ENCODE peak calls at places on chromosomes 7 and 10, in four cellular contexts. H is GM13977, D is uterus, B is cardiac muscle cell. Q is an unnamed sample.

GRCh38 chr7:95312561-95312960 is 11.8 kb downstream of the PON1 start:
- DNase-seq in H (no peak), D (no peak), B (no peak), Q (no peak)

GRCh38 chr10:121988361-121989324 is at the start of gene TACC2:
- DNase-seq in B (no peak), D (no peak), H (no peak), Q (no peak)

GRCh38 chr10:69421611-69422308 is 5.0 kb upstream of the TACR2 start:
- DNase-seq in D (peak), H (no peak), B (no peak), Q (no peak)

GRCh38 chr10:107616031-107616430 is 451.5 kb upstream of the SORCS1 start:
- DNase-seq in B (no peak), H (no peak), D (no peak), Q (no peak)

GRCh38 chr10:74502963-74503608 is 323.3 kb upstream of the KAT6B start:
- DNase-seq in B (no peak), D (no peak), H (no peak), Q (no peak)

GRCh38 chr10:47240173-47240572 is 59.8 kb upstream of the GDF10 start:
- DNase-seq in B (no peak), D (no peak), H (no peak), Q (no peak)

GRCh38 chr7:117652943-117653700 is 173.3 kb downstream of the CFTR start:
- DNase-seq in B (no peak), H (no peak), D (no peak), Q (no peak)

GRCh38 chr10:70512149-70512611 is 33.6 kb downstream of the PALD1 start:
- DNase-seq in H (no peak), B (no peak), D (no peak), Q (no peak)

GRCh38 chr10:60335708-60336107 is 54.0 kb downstream of the ANK3 start:
- DNase-seq in D (no peak), B (no peak), H (no peak), Q (no peak)

GRCh38 chr7:21941570-21942224 is 4.0 kb downstream of the CDCA7L start:
- DNase-seq in H (peak), B (no peak), D (no peak), Q (no peak)

GRCh38 chr10:114661212-114661611 is 3.1 kb upstream of the ABLIM1 start:
- DNase-seq in D (no peak), H (no peak), B (no peak), Q (no peak)

GRCh38 chr7:105369944-105370343 is 18.8 kb downstream of the SRPK2 start:
- DNase-seq in H (no peak), B (no peak), D (no peak), Q (no peak)

GRCh38 chr10:75599875-75600648 is 168.6 kb downstream of the LRMDA start:
- DNase-seq in D (no peak), H (no peak), B (no peak), Q (no peak)

GRCh38 chr7:65731562-65732035 is 141.3 kb upstream of the VKORC1L1 start:
- DNase-seq in D (no peak), H (no peak), B (peak), Q (peak)

DNA sequence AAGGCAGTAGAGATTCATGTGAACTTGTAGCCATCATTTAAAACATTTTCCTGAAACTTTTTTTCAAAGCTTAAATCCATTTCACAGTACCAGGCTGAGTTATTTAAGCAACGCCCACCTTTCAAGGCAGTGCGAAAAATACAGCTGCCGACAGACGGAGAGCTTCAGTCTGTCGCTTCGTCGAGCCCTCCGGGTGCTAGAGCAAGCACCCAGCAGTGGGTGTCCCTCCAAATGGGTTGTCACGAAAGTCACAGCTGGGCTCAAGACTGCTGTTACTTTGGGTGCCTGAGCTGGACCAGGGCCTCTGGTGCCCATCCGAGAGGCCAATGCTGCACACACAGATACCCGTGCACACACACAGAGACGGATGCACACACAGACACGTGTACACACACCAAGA is 135.6 kb downstream of the TCERG1L start:
- DNase-seq in D (no peak), H (no peak), B (no peak), Q (no peak)
- TF ChIP-seq CTCF in D (no peak), H (no peak), B (no peak), Q (no peak)

DNA sequence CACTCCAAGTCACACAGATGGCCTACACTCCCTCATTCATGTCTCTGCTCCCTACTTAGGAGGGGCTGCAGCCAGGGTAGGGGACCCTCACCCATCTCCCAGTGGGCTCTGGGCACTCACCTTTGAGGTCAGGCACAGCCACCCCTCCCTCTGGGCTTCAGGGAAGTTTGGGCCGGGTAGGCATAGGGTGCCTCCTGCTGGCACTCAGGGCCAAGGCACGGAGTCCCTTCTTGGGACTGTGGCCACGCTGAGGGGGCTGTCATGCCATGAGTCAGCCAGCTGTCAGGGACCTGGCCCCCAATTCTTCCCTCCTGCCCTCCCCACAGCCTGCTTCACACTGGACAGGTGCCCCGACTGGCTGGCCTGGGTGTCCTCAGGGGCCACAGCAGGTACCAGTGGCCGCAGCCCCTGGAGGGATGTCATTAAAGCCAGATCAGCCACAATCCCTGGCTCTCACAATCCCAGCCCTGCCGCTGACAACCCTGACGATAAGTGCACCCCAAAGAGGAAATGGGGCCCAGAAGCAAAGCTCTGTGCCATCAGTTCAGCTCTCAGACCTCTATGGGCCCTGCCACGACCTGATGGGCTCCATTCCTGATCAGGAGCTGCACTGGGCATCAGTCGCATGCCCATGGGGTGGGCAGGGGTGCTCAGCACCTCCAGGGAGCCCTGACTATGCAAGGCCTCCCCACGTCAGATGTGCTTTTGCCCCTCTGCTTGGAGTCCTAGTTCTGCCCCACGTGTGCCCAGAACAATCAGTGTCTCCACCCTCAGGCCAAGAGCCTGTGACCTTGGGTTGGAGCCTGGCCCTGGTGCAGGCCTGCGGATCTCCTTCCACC is 34.1 kb upstream of the RET start:
- DNase-seq in B (no peak), H (no peak), D (peak), Q (no peak)
- TF ChIP-seq CTCF in B (no peak), H (no peak), D (no peak), Q (no peak)

GRCh38 chr7:82250598-82250997 is 193.0 kb downstream of the CACNA2D1 start:
- DNase-seq in D (no peak), H (no peak), B (no peak), Q (no peak)

GRCh38 chr7:82249979-82250378 is 193.6 kb downstream of the CACNA2D1 start:
- DNase-seq in H (no peak), B (no peak), D (no peak), Q (no peak)

GRCh38 chr7:82244947-82245346 is 198.6 kb downstream of the CACNA2D1 start:
- DNase-seq in D (no peak), H (no peak), B (no peak), Q (no peak)

DNA sequence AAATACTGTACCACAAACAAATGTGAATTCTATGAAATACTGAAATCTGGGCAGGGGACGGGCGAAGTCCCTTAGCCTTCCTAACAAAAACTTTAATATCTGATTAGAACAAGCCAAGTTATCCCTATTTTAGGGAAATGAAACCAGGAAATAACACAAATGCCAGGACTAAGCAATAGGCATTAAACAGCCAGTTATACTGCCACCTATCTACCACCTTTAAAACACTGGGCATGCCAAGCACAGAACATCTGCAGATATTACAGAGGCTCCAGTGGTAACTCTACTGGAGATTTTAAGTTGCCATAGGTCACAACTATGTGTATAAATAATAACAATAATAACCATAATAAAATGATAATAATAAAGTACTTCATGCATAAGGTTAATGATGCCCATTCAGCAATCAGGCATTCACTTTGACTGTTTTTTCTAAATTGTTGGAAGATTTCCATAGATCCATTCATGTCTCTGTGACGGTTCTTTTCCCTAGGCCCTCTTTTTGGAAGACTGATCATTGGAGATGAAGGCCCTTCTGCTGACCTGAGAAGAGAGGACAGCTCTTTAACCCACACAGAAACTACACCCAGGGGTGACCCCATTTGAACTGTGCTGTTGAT is 195.7 kb downstream of the CACNA2D1 start:
- DNase-seq in B (no peak), H (no peak), D (no peak), Q (peak)
- TF ChIP-seq CTCF in B (peak), H (peak), D (peak), Q (no peak)

GRCh38 chr10:132250456-132251223 is 57.1 kb downstream of the STK32C start:
- DNase-seq in H (no peak), D (no peak), B (no peak), Q (no peak)

GRCh38 chr10:132253092-132253687 is 54.6 kb downstream of the STK32C start:
- DNase-seq in B (no peak), H (no peak), D (no peak), Q (no peak)

GRCh38 chr10:132254841-132255240 is 52.9 kb downstream of the STK32C start:
- DNase-seq in B (no peak), D (no peak), H (no peak), Q (no peak)

GRCh38 chr10:132251928-132252327 is 55.8 kb downstream of the STK32C start:
- DNase-seq in B (no peak), D (no peak), H (no peak), Q (no peak)

GRCh38 chr10:132252412-132252811 is 55.3 kb downstream of the STK32C start:
- DNase-seq in D (no peak), B (no peak), H (no peak), Q (no peak)
- TF ChIP-seq CTCF in D (no peak), B (peak), H (no peak), Q (no peak)

GRCh38 chr7:47954231-47954911 is 6.1 kb upstream of the PKD1L1 start:
- DNase-seq in H (peak), B (no peak), D (no peak), Q (no peak)
- TF ChIP-seq CTCF in H (no peak), B (no peak), D (no peak), Q (no peak)

DNA sequence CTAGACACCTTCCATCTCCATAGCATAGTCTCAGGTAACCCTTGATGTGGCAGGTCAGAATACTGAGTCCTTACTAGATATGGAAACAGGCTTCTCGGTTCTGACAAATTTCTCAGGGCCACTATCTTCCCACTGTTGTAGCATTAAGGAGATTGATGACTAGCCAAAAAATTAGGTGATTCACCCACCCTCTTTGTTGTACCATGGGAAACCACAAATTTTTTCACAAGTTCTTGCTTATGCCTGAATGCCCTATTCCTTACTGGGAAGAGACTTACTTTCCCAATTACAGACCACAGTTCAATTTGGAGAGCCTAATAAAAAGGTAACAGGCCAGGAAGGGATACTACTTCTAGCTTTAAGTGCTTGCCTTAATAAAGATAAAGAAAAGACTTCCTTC is 948.8 kb downstream of the GRM8 start:
- DNase-seq in H (no peak), D (no peak), B (no peak), Q (no peak)
- TF ChIP-seq CTCF in H (no peak), D (no peak), B (no peak), Q (no peak)

DNA sequence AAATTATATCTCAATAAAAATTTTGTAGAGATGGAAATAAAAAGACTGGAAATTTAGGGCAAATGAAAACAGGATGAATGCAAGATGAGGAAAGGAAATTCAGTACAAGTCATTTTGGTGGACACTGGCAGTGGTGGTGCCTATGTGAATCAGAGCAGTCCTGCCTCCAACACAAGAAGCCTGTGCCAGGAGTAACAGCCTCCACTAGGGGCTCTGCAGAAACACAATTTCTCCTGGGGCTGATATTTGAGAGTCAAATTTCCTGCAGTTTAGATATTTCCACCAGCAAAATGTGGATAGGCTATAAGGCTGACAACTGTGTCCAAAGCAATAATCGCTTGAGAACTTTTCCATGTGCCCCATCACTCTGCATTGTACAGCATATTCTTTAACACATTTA is 4.7 kb upstream of the PLXDC2 start:
- DNase-seq in B (peak), D (peak), H (no peak), Q (no peak)
- TF ChIP-seq CTCF in B (peak), D (peak), H (no peak), Q (no peak)

DNA sequence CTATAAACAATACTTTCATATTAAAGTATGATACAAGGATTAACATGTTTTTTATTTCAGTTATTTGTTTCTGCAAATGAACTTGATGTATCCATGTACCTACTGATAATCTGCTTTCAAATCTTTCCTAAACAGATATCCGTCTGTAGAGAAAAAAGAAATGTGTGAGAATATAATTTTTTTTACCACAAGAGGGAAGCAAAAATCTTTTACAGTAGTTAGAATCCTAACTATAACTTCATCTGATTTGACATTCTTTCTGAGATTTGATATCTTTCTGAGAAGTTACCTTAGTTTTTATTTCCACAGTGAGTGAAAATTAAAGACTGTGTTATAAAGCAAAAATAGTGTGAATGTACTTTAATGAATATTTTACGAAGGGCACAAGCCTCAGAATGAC is 203.9 kb upstream of the PCLO start:
- DNase-seq in B (no peak), D (no peak), H (no peak), Q (no peak)
- TF ChIP-seq CTCF in B (no peak), D (no peak), H (no peak), Q (no peak)